ENCODE peak calls at places on chromosome 7, in four cellular contexts. One of them, this sample, is unnamed.

GRCh38 chr7:139695616-139696015 is 82.2 kb downstream of the HIPK2 start:
- DNase-seq in Panc1: no peak
- DNase-seq in neural crest cell: no peak
- DNase-seq in stimulated activated CD4-positive, alpha-beta T cell treated with anti-CD3 and anti-CD28 coated beads, Interleukin-4, amount 100 ng/mL, for 4 hours: no peak
- DNase-seq in this sample: peak

GRCh38 chr7:93140582-93141191 is 7.5 kb downstream of the SAMD9L start:
- DNase-seq in Panc1: no peak
- DNase-seq in neural crest cell: no peak
- DNase-seq in stimulated activated CD4-positive, alpha-beta T cell treated with anti-CD3 and anti-CD28 coated beads, Interleukin-4, amount 100 ng/mL, for 4 hours: no peak
- DNase-seq in this sample: no peak

GRCh38 chr7:2193120-2193519 is 39.6 kb downstream of the MAD1L1 start:
- DNase-seq in Panc1: no peak
- DNase-seq in neural crest cell: no peak
- DNase-seq in stimulated activated CD4-positive, alpha-beta T cell treated with anti-CD3 and anti-CD28 coated beads, Interleukin-4, amount 100 ng/mL, for 4 hours: no peak
- DNase-seq in this sample: no peak

GRCh38 chr7:12642539-12642938 is 44.9 kb upstream of the ARL4A start:
- DNase-seq in Panc1: no peak
- DNase-seq in neural crest cell: no peak
- DNase-seq in stimulated activated CD4-positive, alpha-beta T cell treated with anti-CD3 and anti-CD28 coated beads, Interleukin-4, amount 100 ng/mL, for 4 hours: no peak
- DNase-seq in this sample: peak

GRCh38 chr7:47967708-47968107 is 11.7 kb downstream of the HUS1 start:
- DNase-seq in Panc1: no peak
- DNase-seq in neural crest cell: no peak
- DNase-seq in stimulated activated CD4-positive, alpha-beta T cell treated with anti-CD3 and anti-CD28 coated beads, Interleukin-4, amount 100 ng/mL, for 4 hours: no peak
- DNase-seq in this sample: no peak

GRCh38 chr7:48083114-48083830 is 5.8 kb upstream of the UPP1 start:
- DNase-seq in Panc1: no peak
- DNase-seq in neural crest cell: no peak
- DNase-seq in stimulated activated CD4-positive, alpha-beta T cell treated with anti-CD3 and anti-CD28 coated beads, Interleukin-4, amount 100 ng/mL, for 4 hours: no peak
- DNase-seq in this sample: no peak

GRCh38 chr7:149753370-149754233 is 19.8 kb downstream of the ZNF467 start:
- DNase-seq in Panc1: no peak
- DNase-seq in neural crest cell: peak
- DNase-seq in stimulated activated CD4-positive, alpha-beta T cell treated with anti-CD3 and anti-CD28 coated beads, Interleukin-4, amount 100 ng/mL, for 4 hours: no peak
- DNase-seq in this sample: peak

GRCh38 chr7:66043681-66044497 is 31.7 kb upstream of the ASL start:
- DNase-seq in Panc1: no peak
- DNase-seq in neural crest cell: no peak
- DNase-seq in stimulated activated CD4-positive, alpha-beta T cell treated with anti-CD3 and anti-CD28 coated beads, Interleukin-4, amount 100 ng/mL, for 4 hours: peak
- DNase-seq in this sample: peak

GRCh38 chr7:134948736-134949135 is 37.6 kb upstream of the AGBL3 start:
- DNase-seq in Panc1: no peak
- DNase-seq in neural crest cell: no peak
- DNase-seq in stimulated activated CD4-positive, alpha-beta T cell treated with anti-CD3 and anti-CD28 coated beads, Interleukin-4, amount 100 ng/mL, for 4 hours: no peak
- DNase-seq in this sample: peak

GRCh38 chr7:128703605-128704004 is 31.5 kb downstream of the GARIN1A start:
- DNase-seq in Panc1: no peak
- DNase-seq in neural crest cell: no peak
- DNase-seq in stimulated activated CD4-positive, alpha-beta T cell treated with anti-CD3 and anti-CD28 coated beads, Interleukin-4, amount 100 ng/mL, for 4 hours: no peak
- DNase-seq in this sample: no peak

GRCh38 chr7:115603416-115603815 is 427.1 kb downstream of the TFEC start:
- DNase-seq in Panc1: no peak
- DNase-seq in neural crest cell: no peak
- DNase-seq in stimulated activated CD4-positive, alpha-beta T cell treated with anti-CD3 and anti-CD28 coated beads, Interleukin-4, amount 100 ng/mL, for 4 hours: no peak
- DNase-seq in this sample: no peak

GRCh38 chr7:106518239-106518638 is 142.7 kb downstream of the CCDC71L start:
- DNase-seq in Panc1: no peak
- DNase-seq in neural crest cell: no peak
- DNase-seq in stimulated activated CD4-positive, alpha-beta T cell treated with anti-CD3 and anti-CD28 coated beads, Interleukin-4, amount 100 ng/mL, for 4 hours: no peak
- DNase-seq in this sample: no peak

GRCh38 chr7:2523941-2524807 is 4.6 kb downstream of the LFNG start:
- DNase-seq in Panc1: no peak
- DNase-seq in neural crest cell: peak
- DNase-seq in stimulated activated CD4-positive, alpha-beta T cell treated with anti-CD3 and anti-CD28 coated beads, Interleukin-4, amount 100 ng/mL, for 4 hours: no peak
- DNase-seq in this sample: no peak

GRCh38 chr7:43294080-43294630 is 181.7 kb downstream of the HECW1 start:
- DNase-seq in Panc1: no peak
- DNase-seq in neural crest cell: no peak
- DNase-seq in stimulated activated CD4-positive, alpha-beta T cell treated with anti-CD3 and anti-CD28 coated beads, Interleukin-4, amount 100 ng/mL, for 4 hours: no peak
- DNase-seq in this sample: peak

GRCh38 chr7:27188666-27189559 is 3.9 kb upstream of the HOXA11 start:
- DNase-seq in Panc1: no peak
- DNase-seq in neural crest cell: no peak
- DNase-seq in stimulated activated CD4-positive, alpha-beta T cell treated with anti-CD3 and anti-CD28 coated beads, Interleukin-4, amount 100 ng/mL, for 4 hours: no peak
- DNase-seq in this sample: no peak

GRCh38 chr7:69130421-69130820 is 467.9 kb upstream of the AUTS2 start:
- DNase-seq in Panc1: no peak
- DNase-seq in neural crest cell: no peak
- DNase-seq in stimulated activated CD4-positive, alpha-beta T cell treated with anti-CD3 and anti-CD28 coated beads, Interleukin-4, amount 100 ng/mL, for 4 hours: no peak
- DNase-seq in this sample: no peak

GRCh38 chr7:100044719-100045118 is 4.9 kb upstream of the ZSCAN21 start:
- DNase-seq in Panc1: no peak
- DNase-seq in neural crest cell: no peak
- DNase-seq in stimulated activated CD4-positive, alpha-beta T cell treated with anti-CD3 and anti-CD28 coated beads, Interleukin-4, amount 100 ng/mL, for 4 hours: no peak
- DNase-seq in this sample: no peak

GRCh38 chr7:22665816-22666375 is 61.1 kb upstream of the IL6 start:
- DNase-seq in Panc1: no peak
- DNase-seq in neural crest cell: no peak
- DNase-seq in stimulated activated CD4-positive, alpha-beta T cell treated with anti-CD3 and anti-CD28 coated beads, Interleukin-4, amount 100 ng/mL, for 4 hours: no peak
- DNase-seq in this sample: no peak

GRCh38 chr7:139159900-139160675 is 50.6 kb upstream of the ZC3HAV1 start:
- DNase-seq in Panc1: peak
- DNase-seq in neural crest cell: no peak
- DNase-seq in stimulated activated CD4-positive, alpha-beta T cell treated with anti-CD3 and anti-CD28 coated beads, Interleukin-4, amount 100 ng/mL, for 4 hours: no peak
- DNase-seq in this sample: no peak

GRCh38 chr7:44631458-44632115 is 25.2 kb downstream of the OGDH start:
- DNase-seq in Panc1: no peak
- DNase-seq in neural crest cell: no peak
- DNase-seq in stimulated activated CD4-positive, alpha-beta T cell treated with anti-CD3 and anti-CD28 coated beads, Interleukin-4, amount 100 ng/mL, for 4 hours: no peak
- DNase-seq in this sample: no peak

GRCh38 chr7:5422324-5423271 is 1.0 kb downstream of the TNRC18 start:
- DNase-seq in Panc1: no peak
- DNase-seq in neural crest cell: peak
- DNase-seq in stimulated activated CD4-positive, alpha-beta T cell treated with anti-CD3 and anti-CD28 coated beads, Interleukin-4, amount 100 ng/mL, for 4 hours: no peak
- DNase-seq in this sample: peak

GRCh38 chr7:26201261-26202018 is at the start of gene CBX3:
- DNase-seq in Panc1: no peak
- DNase-seq in neural crest cell: peak
- DNase-seq in stimulated activated CD4-positive, alpha-beta T cell treated with anti-CD3 and anti-CD28 coated beads, Interleukin-4, amount 100 ng/mL, for 4 hours: peak
- DNase-seq in this sample: peak

GRCh38 chr7:51693258-51693657 is 376.6 kb upstream of the COBL start:
- DNase-seq in Panc1: no peak
- DNase-seq in neural crest cell: no peak
- DNase-seq in stimulated activated CD4-positive, alpha-beta T cell treated with anti-CD3 and anti-CD28 coated beads, Interleukin-4, amount 100 ng/mL, for 4 hours: no peak
- DNase-seq in this sample: no peak

GRCh38 chr7:26090927-26091519 is 61.0 kb upstream of the NFE2L3 start:
- DNase-seq in Panc1: peak
- DNase-seq in neural crest cell: no peak
- DNase-seq in stimulated activated CD4-positive, alpha-beta T cell treated with anti-CD3 and anti-CD28 coated beads, Interleukin-4, amount 100 ng/mL, for 4 hours: no peak
- DNase-seq in this sample: peak

GRCh38 chr7:116445447-116445846 is 54.1 kb upstream of the CAV2 start:
- DNase-seq in Panc1: no peak
- DNase-seq in neural crest cell: no peak
- DNase-seq in stimulated activated CD4-positive, alpha-beta T cell treated with anti-CD3 and anti-CD28 coated beads, Interleukin-4, amount 100 ng/mL, for 4 hours: no peak
- DNase-seq in this sample: no peak

GRCh38 chr7:100444311-100445278 is 8.3 kb upstream of the PPP1R35 start:
- DNase-seq in Panc1: peak
- DNase-seq in neural crest cell: no peak
- DNase-seq in stimulated activated CD4-positive, alpha-beta T cell treated with anti-CD3 and anti-CD28 coated beads, Interleukin-4, amount 100 ng/mL, for 4 hours: no peak
- DNase-seq in this sample: peak

GRCh38 chr7:18064242-18064838 is 36.7 kb upstream of the PRPS1L1 start:
- DNase-seq in Panc1: peak
- DNase-seq in neural crest cell: peak
- DNase-seq in stimulated activated CD4-positive, alpha-beta T cell treated with anti-CD3 and anti-CD28 coated beads, Interleukin-4, amount 100 ng/mL, for 4 hours: no peak
- DNase-seq in this sample: peak

GRCh38 chr7:26292768-26293560 is 1.3 kb downstream of the SNX10 start:
- DNase-seq in Panc1: no peak
- DNase-seq in neural crest cell: no peak
- DNase-seq in stimulated activated CD4-positive, alpha-beta T cell treated with anti-CD3 and anti-CD28 coated beads, Interleukin-4, amount 100 ng/mL, for 4 hours: no peak
- DNase-seq in this sample: no peak

GRCh38 chr7:40640566-40640965 is 505.8 kb downstream of the SUGCT start:
- DNase-seq in Panc1: no peak
- DNase-seq in neural crest cell: no peak
- DNase-seq in stimulated activated CD4-positive, alpha-beta T cell treated with anti-CD3 and anti-CD28 coated beads, Interleukin-4, amount 100 ng/mL, for 4 hours: no peak
- DNase-seq in this sample: no peak

GRCh38 chr7:26653430-26653911 is 210.9 kb downstream of the SKAP2 start:
- DNase-seq in Panc1: no peak
- DNase-seq in neural crest cell: no peak
- DNase-seq in stimulated activated CD4-positive, alpha-beta T cell treated with anti-CD3 and anti-CD28 coated beads, Interleukin-4, amount 100 ng/mL, for 4 hours: no peak
- DNase-seq in this sample: no peak

GRCh38 chr7:100895701-100895955 is at the start of gene ACHE:
- DNase-seq in Panc1: no peak
- DNase-seq in neural crest cell: no peak
- DNase-seq in stimulated activated CD4-positive, alpha-beta T cell treated with anti-CD3 and anti-CD28 coated beads, Interleukin-4, amount 100 ng/mL, for 4 hours: no peak
- DNase-seq in this sample: peak

GRCh38 chr7:158267737-158268435 is 319.7 kb downstream of the PTPRN2 start:
- DNase-seq in Panc1: no peak
- DNase-seq in neural crest cell: no peak
- DNase-seq in stimulated activated CD4-positive, alpha-beta T cell treated with anti-CD3 and anti-CD28 coated beads, Interleukin-4, amount 100 ng/mL, for 4 hours: no peak
- DNase-seq in this sample: no peak

GRCh38 chr7:40965745-40966144 is 737.1 kb downstream of the INHBA start:
- DNase-seq in Panc1: no peak
- DNase-seq in neural crest cell: no peak
- DNase-seq in stimulated activated CD4-positive, alpha-beta T cell treated with anti-CD3 and anti-CD28 coated beads, Interleukin-4, amount 100 ng/mL, for 4 hours: no peak
- DNase-seq in this sample: no peak

GRCh38 chr7:94067047-94067446 is 62.9 kb upstream of the BET1 start:
- DNase-seq in Panc1: no peak
- DNase-seq in neural crest cell: no peak
- DNase-seq in stimulated activated CD4-positive, alpha-beta T cell treated with anti-CD3 and anti-CD28 coated beads, Interleukin-4, amount 100 ng/mL, for 4 hours: no peak
- DNase-seq in this sample: no peak

GRCh38 chr7:81111781-81112540 is 193.1 kb upstream of the SEMA3C start:
- DNase-seq in Panc1: peak
- DNase-seq in neural crest cell: no peak
- DNase-seq in stimulated activated CD4-positive, alpha-beta T cell treated with anti-CD3 and anti-CD28 coated beads, Interleukin-4, amount 100 ng/mL, for 4 hours: no peak
- DNase-seq in this sample: no peak

GRCh38 chr7:54967384-54967783 is 51.4 kb upstream of the EGFR start:
- DNase-seq in Panc1: peak
- DNase-seq in neural crest cell: no peak
- DNase-seq in stimulated activated CD4-positive, alpha-beta T cell treated with anti-CD3 and anti-CD28 coated beads, Interleukin-4, amount 100 ng/mL, for 4 hours: no peak
- DNase-seq in this sample: no peak

GRCh38 chr7:2521952-2522591 is 2.5 kb downstream of the LFNG start:
- DNase-seq in Panc1: no peak
- DNase-seq in neural crest cell: no peak
- DNase-seq in stimulated activated CD4-positive, alpha-beta T cell treated with anti-CD3 and anti-CD28 coated beads, Interleukin-4, amount 100 ng/mL, for 4 hours: peak
- DNase-seq in this sample: no peak

This sample was measured in GM03348.